ENCODE peak calls at places on chromosome 6, in six cellular contexts. H is Peyer's patch; D is colonic mucosa; Q is ascending aorta; W is AG10803; G is CD4-positive, CD25-positive, alpha-beta regulatory T cell. U is an unnamed sample.
A peak's percentile ranks its signal among the peaks of the same experiment; 100 is the strongest.

GRCh38 chr6:30325873-30326445 is 768 bp upstream of the TRIM39 start:
- DNase-seq in W (no peak), D (no peak), G (peak; percentile 89), H (peak; percentile 77), Q (no peak), U (peak; percentile 87)

GRCh38 chr6:160667854-160668481 is 3.9 kb upstream of the LPA start:
- DNase-seq in Q (no peak), D (no peak), W (no peak), G (peak; percentile 51), H (no peak), U (peak; percentile 65)

GRCh38 chr6:37310980-37311379 is 42.8 kb upstream of the RNF8 start:
- DNase-seq in W (no peak), D (no peak), G (no peak), H (no peak), Q (no peak), U (no peak)

GRCh38 chr6:55888917-55889316 is 13.5 kb upstream of the BMP5 start:
- DNase-seq in G (no peak), Q (no peak), H (no peak), D (no peak), W (no peak), U (no peak)

GRCh38 chr6:135196739-135197510 is 15.8 kb downstream of the MYB start:
- DNase-seq in H (no peak), W (no peak), Q (no peak), G (peak; percentile 50), D (no peak), U (no peak)

GRCh38 chr6:44082872-44083321 is 44.4 kb downstream of the MRPL14 start:
- DNase-seq in D (no peak), Q (no peak), G (no peak), W (no peak), H (no peak), U (no peak)

GRCh38 chr6:152189736-152190135 is 382.3 kb downstream of the ESR1 start:
- DNase-seq in H (no peak), D (no peak), G (no peak), Q (no peak), W (peak; percentile 22), U (peak; percentile 47)

GRCh38 chr6:149913085-149913484 is 9.8 kb downstream of the RAET1G start:
- DNase-seq in W (no peak), H (no peak), D (no peak), G (no peak), Q (no peak), U (peak; percentile 29)

GRCh38 chr6:15206887-15207286 is 39.0 kb upstream of the JARID2 start:
- DNase-seq in G (no peak), H (no peak), D (no peak), W (no peak), Q (no peak), U (no peak)

GRCh38 chr6:30691208-30691872 is 556 bp upstream of the NRM start:
- DNase-seq in W (no peak), H (no peak), G (no peak), Q (no peak), D (no peak), U (no peak)

GRCh38 chr6:37624606-37625574 is 72.8 kb downstream of the MDGA1 start:
- DNase-seq in D (peak; percentile 87), W (peak; percentile 23), G (no peak), Q (no peak), H (peak; percentile 76), U (peak; percentile 74)

GRCh38 chr6:121865811-121866210 is 430.4 kb downstream of the GJA1 start:
- DNase-seq in H (no peak), G (no peak), Q (no peak), W (no peak), D (no peak), U (no peak)

GRCh38 chr6:90025418-90026089 is 131.3 kb downstream of the GJA10 start:
- DNase-seq in H (no peak), D (no peak), W (peak; percentile 82), G (peak; percentile 75), Q (no peak), U (peak; percentile 86)

GRCh38 chr6:111985202-111985731 is 68.6 kb upstream of the CCN6 start:
- DNase-seq in G (peak; percentile 51), Q (no peak), D (no peak), W (peak; percentile 96), H (no peak), U (peak; percentile 99)

GRCh38 chr6:76803038-76803580 is 660.2 kb downstream of the HTR1B start:
- DNase-seq in Q (no peak), H (peak; percentile 67), D (no peak), G (no peak), W (no peak), U (no peak)

GRCh38 chr6:13295576-13295975 is 32.8 kb downstream of the TBC1D7 start:
- DNase-seq in Q (no peak), H (no peak), G (no peak), D (peak; percentile 4), W (no peak), U (no peak)

GRCh38 chr6:25052181-25052580 is 116.4 kb upstream of the RIPOR2 start:
- DNase-seq in G (no peak), H (no peak), Q (no peak), D (no peak), W (no peak), U (peak; percentile 69)

GRCh38 chr6:160965893-160966292 is 25.7 kb upstream of the MAP3K4 start:
- DNase-seq in W (no peak), D (no peak), G (no peak), Q (no peak), H (no peak), U (no peak)

GRCh38 chr6:21382821-21383455 is 210.6 kb upstream of the SOX4 start:
- DNase-seq in D (no peak), Q (no peak), H (no peak), W (no peak), G (no peak), U (no peak)

GRCh38 chr6:167839343-167839742 is 12.6 kb downstream of the AFDN start:
- DNase-seq in D (no peak), G (no peak), W (no peak), H (no peak), Q (no peak), U (no peak)

GRCh38 chr6:42729731-42730130 is 7.3 kb upstream of the PRPH2 start:
- DNase-seq in H (peak; percentile 54), Q (no peak), W (peak; percentile 46), G (no peak), D (no peak), U (peak; percentile 39)

GRCh38 chr6:135686784-135687301 is 164.7 kb upstream of the PDE7B start:
- DNase-seq in Q (no peak), H (no peak), W (peak; percentile 63), G (no peak), D (no peak), U (peak; percentile 80)

GRCh38 chr6:125153541-125154183 is at the start of gene TPD52L1:
- DNase-seq in W (peak; percentile 60), D (peak; percentile 86), G (peak; percentile 66), Q (peak; percentile 89), H (peak; percentile 86), U (peak; percentile 86)

GRCh38 chr6:165245287-165245686 is 64.1 kb downstream of the C6orf118 start:
- DNase-seq in Q (no peak), G (no peak), H (no peak), W (peak; percentile 49), D (no peak), U (peak; percentile 51)

GRCh38 chr6:166608819-166609218 is 18.2 kb downstream of the RPS6KA2 start:
- DNase-seq in D (no peak), W (no peak), Q (no peak), H (no peak), G (no peak), U (no peak)

GRCh38 chr6:66496659-66497058 is 789.6 kb upstream of the EYS start:
- DNase-seq in H (no peak), Q (no peak), D (no peak), G (no peak), W (peak; percentile 4), U (peak; percentile 14)

GRCh38 chr6:158631678-158632537 is 12.6 kb downstream of the DYNLT1 start:
- DNase-seq in D (peak; percentile 84), W (peak; percentile 58), H (peak; percentile 89), Q (peak; percentile 85), G (no peak), U (peak; percentile 45)

GRCh38 chr6:33576668-33577067 is 3.4 kb downstream of the BAK1 start:
- DNase-seq in D (no peak), H (no peak), G (no peak), Q (no peak), W (no peak), U (no peak)
- H3K4me3 ChIP-seq in D (no peak overlapping the region), H (peak overlapping the region; percentile 90), G (no peak overlapping the region), Q (no peak overlapping the region), W (no peak overlapping the region), U (no peak overlapping the region)

DNA sequence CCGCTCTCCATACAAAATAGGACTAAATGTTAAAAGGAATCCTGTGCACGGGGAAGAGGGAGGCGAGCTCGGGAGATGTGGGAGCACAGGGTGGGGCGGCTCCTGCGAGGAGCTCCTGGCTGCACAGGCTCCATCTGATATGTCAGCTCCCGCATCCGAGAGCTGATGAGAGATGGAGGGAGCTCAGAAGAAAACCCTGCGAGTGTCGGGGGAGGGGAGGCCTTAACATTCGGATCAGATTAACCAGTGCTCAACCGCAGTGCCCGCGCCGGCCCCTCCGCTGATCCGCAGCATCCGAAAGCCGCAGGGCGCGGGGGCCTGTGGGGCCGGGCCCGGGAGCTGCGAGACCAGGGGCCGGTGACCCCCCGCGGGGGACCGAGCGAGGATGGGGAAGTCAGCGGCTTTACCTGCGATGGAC is 571 bp downstream of the ELOVL4 start:
- DNase-seq in G (peak; percentile 9), Q (peak; percentile 62), D (peak; percentile 26), W (peak; percentile 12), H (no peak), U (peak; percentile 42)
- H3K4me3 ChIP-seq in G (peak overlapping the region; percentile 34), Q (peak overlapping the region; percentile 54), D (peak overlapping the region; percentile 38), W (peak overlapping the region; percentile 79), H (peak overlapping the region; percentile 56), U (peak overlapping the region; percentile 66)

DNA sequence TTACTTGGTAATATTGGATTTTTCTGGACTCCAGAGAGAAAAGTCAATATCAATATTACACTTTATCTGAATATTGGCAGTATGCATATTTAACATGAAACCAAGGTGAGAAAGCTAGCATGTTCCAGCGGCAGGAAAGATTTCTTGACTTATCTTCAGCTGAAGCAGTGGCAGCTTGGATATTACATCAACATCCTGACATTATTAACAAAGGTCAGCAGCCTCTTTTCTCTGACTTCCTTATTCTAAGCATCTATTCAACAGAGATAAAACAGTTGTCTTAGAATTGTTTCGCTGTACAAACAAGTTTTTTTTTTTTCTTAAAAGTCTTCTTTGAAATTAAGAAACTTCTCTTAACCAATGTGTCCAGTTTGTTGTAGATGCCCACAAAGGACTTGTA is 11.8 kb downstream of the DCBLD1 start:
- DNase-seq in H (no peak), Q (no peak), W (no peak), G (no peak), D (no peak), U (no peak)
- H3K4me3 ChIP-seq in H (no peak overlapping the region), Q (no peak overlapping the region), W (no peak overlapping the region), G (no peak overlapping the region), D (no peak overlapping the region), U (no peak overlapping the region)

GRCh38 chr6:7471171-7471570 is 70.3 kb upstream of the DSP start:
- DNase-seq in Q (no peak), G (no peak), H (no peak), D (no peak), W (no peak), U (no peak)

GRCh38 chr6:7469696-7470095 is 71.8 kb upstream of the DSP start:
- DNase-seq in W (peak; percentile 64), H (no peak), D (no peak), Q (no peak), G (no peak), U (no peak)

GRCh38 chr6:7467007-7467897 is 74.2 kb upstream of the DSP start:
- DNase-seq in W (no peak), D (peak; percentile 49), Q (no peak), G (no peak), H (peak; percentile 83), U (no peak)

GRCh38 chr6:7463785-7464184 is 74.2 kb downstream of the RIOK1 start:
- DNase-seq in H (peak; percentile 60), G (no peak), Q (no peak), W (peak; percentile 54), D (peak; percentile 72), U (peak; percentile 84)

GRCh38 chr6:7468382-7469081 is 72.9 kb upstream of the DSP start:
- DNase-seq in G (no peak), Q (no peak), W (peak; percentile 59), D (no peak), H (no peak), U (peak; percentile 72)
- H3K4me3 ChIP-seq in G (no peak overlapping the region), Q (peak overlapping the region; percentile 40), W (peak overlapping the region; percentile 52), D (no peak overlapping the region), H (peak overlapping the region; percentile 26), U (peak overlapping the region; percentile 3)